ENCODE peak calls at places on chromosomes 11 and 22, in five cellular contexts. O is stimulated activated CD4-positive, alpha-beta T cell treated with anti-CD3 and anti-CD28 coated beads, Interleukin-4, amount 100 ng/mL, for 48 hours; E is neural progenitor cell; Y is NCI-H1105; M is T-helper 9 cell. L is an unnamed sample.
A peak's percentile ranks its signal among the peaks of the same experiment; 100 is the strongest.

GRCh38 chr11:121889168-121889567 is 226.8 kb downstream of the BLID start:
- DNase-seq in E (no peak), O (no peak), M (no peak), Y (no peak), L (no peak)

GRCh38 chr11:20013346-20014066 is 146.8 kb downstream of the DBX1 start:
- DNase-seq in E (no peak), M (no peak), O (no peak), Y (peak; percentile 33), L (no peak)

GRCh38 chr11:1484061-1484671 is 2.4 kb downstream of the MOB2 start:
- DNase-seq in M (no peak), Y (no peak), E (no peak), O (no peak), L (no peak)

GRCh38 chr22:50620861-50621490 is 7.0 kb downstream of the ARSA start:
- DNase-seq in Y (no peak), M (peak; percentile 48), O (peak; percentile 38), E (no peak), L (peak; percentile 64)

GRCh38 chr11:130278745-130279144 is 36.0 kb downstream of the ZBTB44 start:
- DNase-seq in Y (no peak), E (no peak), M (no peak), O (no peak), L (no peak)

GRCh38 chr11:68326334-68327215 is 14.2 kb downstream of the LRP5 start:
- DNase-seq in Y (no peak), M (no peak), O (no peak), E (no peak), L (no peak)

GRCh38 chr11:74842967-74843366 is 94.3 kb downstream of the RNF169 start:
- DNase-seq in E (peak; percentile 11), M (no peak), O (no peak), Y (no peak), L (no peak)

GRCh38 chr11:27317751-27318150 is 45.3 kb downstream of the CCDC34 start:
- DNase-seq in M (no peak), O (no peak), E (no peak), Y (no peak), L (no peak)

GRCh38 chr11:130411223-130411622 is 17.2 kb downstream of the ADAMTS8 start:
- DNase-seq in O (no peak), M (no peak), Y (no peak), E (no peak), L (no peak)

GRCh38 chr22:40747361-40747760 is 68.1 kb downstream of the MCHR1 start:
- DNase-seq in O (no peak), M (no peak), E (no peak), Y (no peak), L (no peak)

GRCh38 chr11:32427935-32428664 is 7.2 kb downstream of the WT1 start:
- DNase-seq in E (peak; percentile 60), M (no peak), Y (no peak), O (no peak), L (no peak)

GRCh38 chr22:39967103-39967829 is 7.1 kb downstream of the TMA7B start:
- DNase-seq in O (no peak), E (no peak), M (no peak), Y (no peak), L (no peak)

L was measured in T-helper 1 cell.